ENCODE peak calls at places on chromosomes 6 and 20, in seven cellular contexts. Z, J, M, A, Y, H and Q are unnamed samples.

GRCh38 chr6:30399390-30400058 is 54.6 kb downstream of the RPP21 start:
- DNase-seq in H (no peak), Y (peak; percentile 22), M (no peak), A (no peak), Z (no peak), J (peak; percentile 5), Q (no peak)

GRCh38 chr6:165769401-165769800 is 106.4 kb upstream of the PDE10A start:
- DNase-seq in A (no peak), M (no peak), J (no peak), Z (no peak), H (no peak), Y (no peak), Q (no peak)

GRCh38 chr6:145809785-145810184 is 4.8 kb downstream of the FBXO30 start:
- DNase-seq in M (no peak), Z (no peak), A (no peak), H (no peak), Y (peak; percentile 17), J (peak; percentile 65), Q (no peak)

GRCh38 chr6:87808005-87808757 is 106.1 kb upstream of the AKIRIN2 start:
- DNase-seq in J (peak; percentile 61), Y (peak; percentile 67), A (no peak), M (no peak), H (no peak), Z (no peak), Q (no peak)

GRCh38 chr6:56062856-56063255 is 184.5 kb downstream of the COL21A1 start:
- DNase-seq in H (no peak), J (peak; percentile 25), Y (no peak), A (no peak), Z (no peak), M (no peak), Q (no peak)

GRCh38 chr6:124958759-124959354 is 3.4 kb upstream of the RNF217 start:
- DNase-seq in H (no peak), Z (no peak), J (peak; percentile 45), Y (peak; percentile 64), M (no peak), A (no peak), Q (no peak)

GRCh38 chr6:104161960-104162669 is 697.6 kb downstream of the HACE1 start:
- DNase-seq in Y (peak; percentile 55), J (peak; percentile 47), Z (no peak), A (no peak), M (no peak), H (no peak), Q (no peak)

GRCh38 chr6:143243786-143244185 is 183.1 kb downstream of the AIG1 start:
- DNase-seq in Y (no peak), H (no peak), Z (no peak), J (no peak), M (no peak), A (no peak), Q (no peak)

GRCh38 chr6:109901976-109902375 is 76.1 kb upstream of the GPR6 start:
- DNase-seq in M (no peak), J (no peak), H (no peak), Z (no peak), A (no peak), Y (no peak), Q (no peak)

GRCh38 chr6:170286934-170287265 is 4.0 kb downstream of the DLL1 start:
- DNase-seq in Z (no peak), Y (no peak), A (no peak), M (no peak), J (no peak), H (no peak), Q (no peak)

GRCh38 chr20:49336786-49337185 is 58.9 kb upstream of the ZNFX1 start:
- DNase-seq in M (no peak), J (no peak), A (no peak), Y (no peak), Z (no peak), H (no peak), Q (no peak)

GRCh38 chr6:141946502-141946901 is 186.2 kb upstream of the GJE1 start:
- DNase-seq in A (no peak), Y (no peak), H (no peak), Z (no peak), M (no peak), J (no peak), Q (no peak)

GRCh38 chr6:124924333-124924759 is 37.9 kb upstream of the RNF217 start:
- DNase-seq in A (no peak), J (peak; percentile 6), Z (no peak), Y (peak; percentile 59), H (peak; percentile 8), M (no peak), Q (no peak)

GRCh38 chr6:110067837-110068591 is 89.9 kb downstream of the GPR6 start:
- DNase-seq in H (peak; percentile 32), A (no peak), J (no peak), Y (no peak), M (no peak), Z (no peak), Q (no peak)

GRCh38 chr6:122081921-122082320 is 317.5 kb upstream of the HSF2 start:
- DNase-seq in A (no peak), J (no peak), Y (peak; percentile 1), H (no peak), Z (no peak), M (no peak), Q (no peak)

GRCh38 chr20:50191065-50191565 is 485 bp downstream of the CEBPB start:
- DNase-seq in M (peak; percentile 82), A (no peak), Y (peak; percentile 54), Z (peak; percentile 35), J (no peak), H (peak; percentile 31), Q (no peak)

GRCh38 chr20:44714102-44714700 is 968 bp upstream of the CCN5 start:
- DNase-seq in H (no peak), Y (no peak), J (no peak), Z (no peak), A (no peak), M (no peak), Q (no peak)

GRCh38 chr20:23692725-23693124 is 3.9 kb upstream of the CST4 start:
- DNase-seq in Z (no peak), A (no peak), M (no peak), J (peak; percentile 41), H (no peak), Y (no peak), Q (no peak)

GRCh38 chr6:26122005-26122388 is 34.8 kb downstream of the HFE start:
- DNase-seq in H (no peak), Z (no peak), M (no peak), J (no peak), A (no peak), Y (no peak), Q (no peak)

GRCh38 chr20:38764563-38765355 is 16.5 kb downstream of the ACTR5 start:
- DNase-seq in Z (no peak), A (no peak), M (no peak), H (no peak), Y (peak; percentile 89), J (peak; percentile 87), Q (no peak)

GRCh38 chr6:52538921-52539354 is 37.9 kb downstream of the TRAM2 start:
- DNase-seq in Z (no peak), H (no peak), M (no peak), Y (peak; percentile 96), J (peak; percentile 93), A (no peak), Q (no peak)

GRCh38 chr6:147740326-147740725 is 231.8 kb downstream of the SAMD5 start:
- DNase-seq in Z (no peak), H (no peak), A (no peak), M (no peak), Y (no peak), J (no peak), Q (no peak)

GRCh38 chr6:16466778-16467177 is 228.4 kb downstream of the GMPR start:
- DNase-seq in J (no peak), Z (no peak), A (no peak), H (no peak), M (no peak), Y (no peak), Q (no peak)

GRCh38 chr20:3165473-3166337 is 6.0 kb upstream of the FASTKD5 start:
- DNase-seq in J (peak; percentile 20), H (peak; percentile 72), Z (no peak), A (peak; percentile 60), Y (no peak), M (peak; percentile 76), Q (no peak)

GRCh38 chr20:53517146-53517545 is 76.5 kb downstream of the ZNF217 start:
- DNase-seq in Y (no peak), J (no peak), H (no peak), M (no peak), Z (no peak), A (no peak), Q (no peak)

GRCh38 chr6:33057222-33058150 is 16.0 kb downstream of the HLA-DPA1 start:
- DNase-seq in A (no peak), Y (no peak), J (no peak), H (no peak), M (no peak), Z (no peak), Q (no peak)

GRCh38 chr6:393391-394221 is 2.1 kb downstream of the IRF4 start:
- DNase-seq in M (no peak), J (no peak), Z (no peak), H (peak; percentile 3), Y (no peak), A (no peak), Q (no peak)

GRCh38 chr20:37903317-37904007 is 535 bp downstream of the VSTM2L start:
- DNase-seq in H (no peak), Z (no peak), J (no peak), Y (no peak), A (no peak), M (no peak), Q (no peak)

GRCh38 chr6:68533339-68533795 is 101.7 kb upstream of the ADGRB3 start:
- DNase-seq in H (no peak), A (no peak), J (no peak), Y (no peak), Z (no peak), M (no peak), Q (no peak)